ENCODE peak calls at places on chromosomes 2 and 18, in five cellular contexts. U is left ventricle myocardium inferior, B is body of pancreas, C is AG10803, L is dorsolateral prefrontal cortex. D is an unnamed sample.

GRCh38 chr2:172925600-172925999 is 150.0 kb upstream of the MAP3K20 start:
- DNase-seq in U (no peak), B (no peak), C (no peak), L (no peak), D (no peak)

GRCh38 chr2:69561041-69561550 is 82.4 kb downstream of the AAK1 start:
- DNase-seq in U (no peak), B (no peak), C (no peak), L (no peak), D (no peak)

GRCh38 chr18:73887801-73888200 is 259.8 kb downstream of the FBXO15 start:
- DNase-seq in U (no peak), B (no peak), C (no peak), L (no peak), D (no peak)

GRCh38 chr2:11832531-11832930 is 86.1 kb downstream of the LPIN1 start:
- DNase-seq in U (no peak), B (no peak), C (no peak), L (no peak), D (no peak)

GRCh38 chr2:44510246-44510645 is 148.5 kb downstream of the CAMKMT start:
- DNase-seq in U (no peak), B (no peak), C (no peak), L (no peak), D (no peak)

GRCh38 chr2:112465373-112465772 is 16.6 kb upstream of the TTL start:
- DNase-seq in U (no peak), B (no peak), C (peak), L (no peak), D (no peak)

GRCh38 chr2:23915327-23915726 is 11.6 kb downstream of the ATAD2B start:
- DNase-seq in U (no peak), B (peak), C (no peak), L (no peak), D (no peak)

GRCh38 chr2:121104721-121105141 is 180.3 kb downstream of the TFCP2L1 start:
- DNase-seq in U (no peak), B (no peak), C (no peak), L (no peak), D (no peak)

GRCh38 chr2:217438136-217438535 is 564.7 kb downstream of the TNS1 start:
- DNase-seq in U (no peak), B (no peak), C (no peak), L (no peak), D (no peak)

GRCh38 chr2:101710690-101711318 is 13.3 kb downstream of the MAP4K4 start:
- DNase-seq in U (no peak), B (no peak), C (peak), L (no peak), D (no peak)

GRCh38 chr2:98084151-98084868 is 2.7 kb upstream of the VWA3B start:
- DNase-seq in U (no peak), B (no peak), C (no peak), L (no peak), D (no peak)

GRCh38 chr2:119085613-119086012 is 72.9 kb downstream of the C1QL2 start:
- DNase-seq in U (no peak), B (no peak), C (no peak), L (no peak), D (no peak)
- H3K4me3 ChIP-seq in U (no peak), B (no peak), C (no peak), L (no peak), D (no peak)

GRCh38 chr18:63107931-63108330 is 211.6 kb downstream of the BCL2 start:
- DNase-seq in U (no peak), B (no peak), C (no peak), L (no peak), D (no peak)

GRCh38 chr18:63107171-63107850 is 212.3 kb downstream of the BCL2 start:
- DNase-seq in U (no peak), B (no peak), C (no peak), L (no peak), D (no peak)

GRCh38 chr18:63105636-63106316 is 213.8 kb downstream of the BCL2 start:
- DNase-seq in U (no peak), B (no peak), C (no peak), L (no peak), D (no peak)

GRCh38 chr18:63109789-63110188 is 209.8 kb downstream of the BCL2 start:
- DNase-seq in U (no peak), B (no peak), C (no peak), L (no peak), D (no peak)

GRCh38 chr18:63106727-63107126 is 212.8 kb downstream of the BCL2 start:
- DNase-seq in U (no peak), B (no peak), C (no peak), L (no peak), D (no peak)
- H3K4me3 ChIP-seq in U (no peak), B (no peak), C (no peak), L (no peak), D (no peak)

GRCh38 chr2:63446658-63447057 is 141.6 kb downstream of the WDPCP start:
- DNase-seq in U (no peak), B (no peak), C (no peak), L (no peak), D (no peak)
- H3K4me3 ChIP-seq in U (no peak), B (no peak), C (no peak), L (no peak), D (no peak)

GRCh38 chr2:235160281-235160805 is 208.5 kb downstream of the SH3BP4 start:
- DNase-seq in U (no peak), B (no peak), C (peak), L (no peak), D (no peak)
- H3K4me3 ChIP-seq in U (no peak), B (no peak), C (no peak), L (no peak), D (no peak)

GRCh38 chr2:10331033-10331701 is 28.5 kb downstream of the HPCAL1 start:
- DNase-seq in U (peak), B (no peak), C (peak), L (no peak), D (no peak)
- H3K4me3 ChIP-seq in U (peak), B (no peak), C (no peak), L (no peak), D (no peak)